ENCODE peak calls at places on chromosomes 5 and 9, in six cellular contexts. One of them, this sample, is unnamed. For H3K4me1, the result is how much of the 10 kb centered on the place peaks cover.

GRCh38 chr5:1343931-1344901 is 683 bp downstream of the CLPTM1L start:
- DNase-seq in cardiac muscle cell: peak
- DNase-seq in right atrium auricular region: no peak
- DNase-seq in colonic mucosa: no peak
- DNase-seq in stomach: no peak
- DNase-seq in HCT116: no peak
- DNase-seq in this sample: peak

GRCh38 chr9:35733109-35733541 is 659 bp downstream of the CREB3 start:
- DNase-seq in colonic mucosa: peak
- DNase-seq in right atrium auricular region: no peak
- DNase-seq in stomach: no peak
- DNase-seq in HCT116: peak
- DNase-seq in cardiac muscle cell: peak
- DNase-seq in this sample: peak

GRCh38 chr5:5511904-5512416 is 89.5 kb downstream of the ICE1 start:
- DNase-seq in cardiac muscle cell: no peak
- DNase-seq in stomach: no peak
- DNase-seq in HCT116: no peak
- DNase-seq in colonic mucosa: no peak
- DNase-seq in right atrium auricular region: no peak
- DNase-seq in this sample: no peak

GRCh38 chr5:135216813-135217154 is 182.2 kb downstream of the MACROH2A1 start:
- DNase-seq in stomach: no peak
- DNase-seq in HCT116: no peak
- DNase-seq in colonic mucosa: no peak
- DNase-seq in cardiac muscle cell: no peak
- DNase-seq in right atrium auricular region: no peak
- DNase-seq in this sample: no peak

GRCh38 chr5:93313672-93314071 is 267.3 kb downstream of the NR2F1-AS1 start:
- DNase-seq in colonic mucosa: no peak
- DNase-seq in HCT116: no peak
- DNase-seq in stomach: no peak
- DNase-seq in right atrium auricular region: no peak
- DNase-seq in cardiac muscle cell: no peak
- DNase-seq in this sample: no peak

GRCh38 chr5:170220196-170220595 is 12.6 kb upstream of the C5orf58 start:
- DNase-seq in HCT116: no peak
- DNase-seq in cardiac muscle cell: no peak
- DNase-seq in colonic mucosa: no peak
- DNase-seq in right atrium auricular region: no peak
- DNase-seq in stomach: no peak
- DNase-seq in this sample: no peak

GRCh38 chr9:126317513-126317912 is 9.1 kb upstream of the MVB12B start:
- DNase-seq in HCT116: no peak
- DNase-seq in colonic mucosa: peak
- DNase-seq in stomach: no peak
- DNase-seq in cardiac muscle cell: no peak
- DNase-seq in right atrium auricular region: no peak
- DNase-seq in this sample: peak

GRCh38 chr9:90169490-90169889 is 473.1 kb downstream of the DIRAS2 start:
- DNase-seq in colonic mucosa: no peak
- DNase-seq in right atrium auricular region: no peak
- DNase-seq in HCT116: no peak
- DNase-seq in cardiac muscle cell: peak
- DNase-seq in stomach: no peak
- DNase-seq in this sample: no peak

GRCh38 chr9:115000217-115000639 is 69.8 kb upstream of the TNFSF8 start:
- DNase-seq in colonic mucosa: no peak
- DNase-seq in stomach: no peak
- DNase-seq in HCT116: no peak
- DNase-seq in cardiac muscle cell: no peak
- DNase-seq in right atrium auricular region: no peak
- DNase-seq in this sample: no peak

GRCh38 chr5:32055891-32056866 is 117.9 kb downstream of the GOLPH3 start:
- DNase-seq in stomach: no peak
- DNase-seq in right atrium auricular region: no peak
- DNase-seq in cardiac muscle cell: peak
- DNase-seq in HCT116: no peak
- DNase-seq in colonic mucosa: no peak
- DNase-seq in this sample: no peak

GRCh38 chr9:82117025-82117424 is 128.5 kb downstream of the SPATA31D1 start:
- DNase-seq in cardiac muscle cell: no peak
- DNase-seq in HCT116: no peak
- DNase-seq in right atrium auricular region: no peak
- DNase-seq in stomach: no peak
- DNase-seq in colonic mucosa: no peak
- DNase-seq in this sample: no peak

GRCh38 chr5:91136271-91136670 is 246.8 kb downstream of the ARRDC3 start:
- DNase-seq in cardiac muscle cell: no peak
- DNase-seq in colonic mucosa: no peak
- DNase-seq in stomach: no peak
- DNase-seq in right atrium auricular region: no peak
- DNase-seq in HCT116: peak
- DNase-seq in this sample: no peak

GRCh38 chr5:65722575-65723424 is 795 bp downstream of the NLN start:
- DNase-seq in stomach: no peak
- DNase-seq in colonic mucosa: peak
- DNase-seq in cardiac muscle cell: peak
- DNase-seq in HCT116: peak
- DNase-seq in right atrium auricular region: no peak
- DNase-seq in this sample: peak

GRCh38 chr9:104800068-104800785 is 36.3 kb downstream of the NIPSNAP3B start:
- DNase-seq in cardiac muscle cell: no peak
- DNase-seq in right atrium auricular region: no peak
- DNase-seq in stomach: no peak
- DNase-seq in colonic mucosa: no peak
- DNase-seq in HCT116: no peak
- DNase-seq in this sample: no peak

GRCh38 chr9:5858833-5859232 is 25.9 kb upstream of the ERMP1 start:
- DNase-seq in colonic mucosa: no peak
- DNase-seq in right atrium auricular region: no peak
- DNase-seq in cardiac muscle cell: no peak
- DNase-seq in HCT116: no peak
- DNase-seq in stomach: no peak
- DNase-seq in this sample: no peak

GRCh38 chr9:80204054-80204453 is 632.3 kb downstream of the TLE4 start:
- DNase-seq in HCT116: no peak
- DNase-seq in cardiac muscle cell: no peak
- DNase-seq in stomach: no peak
- DNase-seq in right atrium auricular region: no peak
- DNase-seq in colonic mucosa: no peak
- DNase-seq in this sample: no peak

GRCh38 chr5:1171340-1171941 is 30.0 kb upstream of the SLC6A19 start:
- DNase-seq in HCT116: no peak
- DNase-seq in colonic mucosa: no peak
- DNase-seq in right atrium auricular region: no peak
- DNase-seq in stomach: no peak
- DNase-seq in cardiac muscle cell: no peak
- DNase-seq in this sample: no peak

GRCh38 chr5:42641321-42642005 is 115.2 kb upstream of the CCDC152 start:
- DNase-seq in stomach: no peak
- DNase-seq in right atrium auricular region: no peak
- DNase-seq in colonic mucosa: no peak
- DNase-seq in HCT116: no peak
- DNase-seq in cardiac muscle cell: no peak
- DNase-seq in this sample: no peak

GRCh38 chr5:109691248-109691574 is 1.5 kb downstream of the MAN2A1 start:
- DNase-seq in stomach: no peak
- DNase-seq in right atrium auricular region: no peak
- DNase-seq in colonic mucosa: no peak
- DNase-seq in cardiac muscle cell: no peak
- DNase-seq in HCT116: no peak
- DNase-seq in this sample: no peak
- TF ChIP-seq CTCF in stomach: no peak
- TF ChIP-seq CTCF in right atrium auricular region: peak
- TF ChIP-seq CTCF in colonic mucosa: no peak
- TF ChIP-seq CTCF in cardiac muscle cell: no peak
- TF ChIP-seq CTCF in HCT116: peak
- TF ChIP-seq CTCF in this sample: no peak

DNA sequence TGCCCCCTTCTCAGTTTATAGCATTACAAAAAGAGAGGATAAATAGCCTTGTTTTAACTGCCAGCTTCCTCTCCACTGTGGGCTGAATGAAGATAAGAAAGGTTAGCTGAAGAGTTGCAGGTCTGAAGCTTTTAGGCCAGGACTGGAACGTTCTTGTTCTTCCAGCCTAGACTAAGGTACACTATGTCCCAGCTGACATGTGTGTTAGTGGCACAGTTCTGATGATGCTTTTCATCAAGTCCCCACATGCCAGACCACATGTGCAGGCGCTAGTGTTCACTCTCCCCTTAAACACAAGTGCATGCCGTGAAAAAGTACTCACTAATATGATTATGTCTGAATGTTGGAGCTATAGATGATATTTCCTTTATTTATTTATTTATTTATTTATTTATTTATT is 40.7 kb downstream of the STXBP1 start:
- DNase-seq in cardiac muscle cell: no peak
- DNase-seq in HCT116: no peak
- DNase-seq in right atrium auricular region: no peak
- DNase-seq in stomach: no peak
- DNase-seq in colonic mucosa: no peak
- DNase-seq in this sample: no peak
- H3K4me1 ChIP-seq in cardiac muscle cell: under half
- H3K4me1 ChIP-seq in HCT116: under half
- H3K4me1 ChIP-seq in right atrium auricular region: under half
- H3K4me1 ChIP-seq in stomach: under half
- H3K4me1 ChIP-seq in colonic mucosa: under half
- H3K4me1 ChIP-seq in this sample: under half

GRCh38 chr5:137758719-137759312 is 4.7 kb upstream of the HNRNPA0 start:
- DNase-seq in HCT116: no peak
- DNase-seq in colonic mucosa: no peak
- DNase-seq in stomach: no peak
- DNase-seq in cardiac muscle cell: no peak
- DNase-seq in right atrium auricular region: no peak
- DNase-seq in this sample: no peak

GRCh38 chr5:137758121-137758520 is 4.0 kb upstream of the HNRNPA0 start:
- DNase-seq in HCT116: no peak
- DNase-seq in cardiac muscle cell: no peak
- DNase-seq in colonic mucosa: no peak
- DNase-seq in right atrium auricular region: no peak
- DNase-seq in stomach: no peak
- DNase-seq in this sample: no peak

GRCh38 chr5:137761020-137761516 is 6.9 kb upstream of the HNRNPA0 start:
- DNase-seq in cardiac muscle cell: no peak
- DNase-seq in colonic mucosa: no peak
- DNase-seq in stomach: no peak
- DNase-seq in right atrium auricular region: no peak
- DNase-seq in HCT116: no peak
- DNase-seq in this sample: no peak

GRCh38 chr5:137760294-137761019 is 6.3 kb upstream of the HNRNPA0 start:
- DNase-seq in right atrium auricular region: no peak
- DNase-seq in stomach: no peak
- DNase-seq in cardiac muscle cell: no peak
- DNase-seq in colonic mucosa: no peak
- DNase-seq in HCT116: no peak
- DNase-seq in this sample: no peak

GRCh38 chr5:137761560-137761959 is 7.4 kb upstream of the HNRNPA0 start:
- DNase-seq in stomach: no peak
- DNase-seq in HCT116: no peak
- DNase-seq in right atrium auricular region: no peak
- DNase-seq in cardiac muscle cell: no peak
- DNase-seq in colonic mucosa: no peak
- DNase-seq in this sample: no peak
- TF ChIP-seq CTCF in stomach: no peak
- TF ChIP-seq CTCF in HCT116: no peak
- TF ChIP-seq CTCF in right atrium auricular region: no peak
- TF ChIP-seq CTCF in cardiac muscle cell: no peak
- TF ChIP-seq CTCF in colonic mucosa: no peak
- TF ChIP-seq CTCF in this sample: no peak

DNA sequence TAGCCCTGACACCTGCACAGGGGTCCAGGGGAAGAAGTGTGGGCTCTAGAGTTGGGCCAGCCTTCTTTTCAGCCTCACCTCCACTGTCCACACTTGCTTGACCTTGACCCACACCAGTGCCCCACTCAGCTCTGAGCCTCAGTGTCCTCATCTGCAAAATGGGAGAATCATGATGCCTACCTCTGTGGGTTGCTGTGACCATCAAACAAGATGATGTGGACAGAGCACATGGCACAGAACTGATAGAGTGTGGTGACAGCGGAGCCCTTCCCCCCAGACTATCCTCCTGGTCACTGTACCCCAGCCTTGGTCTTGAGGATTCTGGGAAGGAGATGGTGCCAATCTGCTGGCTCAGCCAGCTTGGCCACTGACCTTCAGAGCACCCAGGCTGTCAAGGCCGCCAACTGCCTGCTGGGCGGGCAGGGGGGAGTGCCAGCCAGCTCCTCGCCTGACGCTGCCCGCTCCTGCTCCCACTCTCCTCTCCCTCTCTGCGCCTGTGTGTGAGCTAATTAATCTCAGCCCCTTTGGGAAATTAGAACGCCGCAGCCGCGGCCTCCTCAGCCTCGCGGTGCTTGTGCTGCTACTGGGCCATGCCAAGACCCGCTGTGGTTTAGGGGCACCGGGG is 16.7 kb downstream of the CXXC5 start:
- DNase-seq in right atrium auricular region: no peak
- DNase-seq in HCT116: no peak
- DNase-seq in stomach: no peak
- DNase-seq in cardiac muscle cell: no peak
- DNase-seq in colonic mucosa: no peak
- DNase-seq in this sample: no peak
- H3K4me1 ChIP-seq in right atrium auricular region: half or more
- H3K4me1 ChIP-seq in HCT116: half or more
- H3K4me1 ChIP-seq in stomach: half or more
- H3K4me1 ChIP-seq in cardiac muscle cell: under half
- H3K4me1 ChIP-seq in colonic mucosa: under half
- H3K4me1 ChIP-seq in this sample: under half

GRCh38 chr9:97283768-97284167 is 23.7 kb upstream of the CCDC180 start:
- DNase-seq in cardiac muscle cell: no peak
- DNase-seq in right atrium auricular region: no peak
- DNase-seq in HCT116: no peak
- DNase-seq in colonic mucosa: no peak
- DNase-seq in stomach: no peak
- DNase-seq in this sample: no peak

GRCh38 chr9:97280755-97281330 is 26.6 kb upstream of the CCDC180 start:
- DNase-seq in stomach: no peak
- DNase-seq in colonic mucosa: no peak
- DNase-seq in right atrium auricular region: no peak
- DNase-seq in HCT116: no peak
- DNase-seq in cardiac muscle cell: no peak
- DNase-seq in this sample: no peak

DNA sequence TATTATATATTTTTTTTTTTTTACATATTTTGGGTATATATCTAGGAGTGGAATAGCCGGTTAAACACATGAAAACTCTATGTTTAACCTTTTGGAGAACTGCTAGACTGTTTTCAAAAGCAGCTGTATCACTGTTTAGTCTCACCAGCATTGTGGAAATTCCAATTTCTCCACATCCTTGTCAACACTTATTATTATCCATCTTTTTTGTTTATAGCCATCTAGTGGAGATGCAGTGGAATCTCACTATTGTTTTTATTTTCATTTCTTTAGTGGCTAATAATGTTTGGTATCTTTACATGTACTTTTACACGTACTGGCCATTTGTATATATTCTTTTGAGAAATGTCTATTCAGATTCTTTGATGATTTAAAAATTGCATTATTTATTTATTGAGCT is 22.7 kb upstream of the CCDC180 start:
- DNase-seq in HCT116: no peak
- DNase-seq in cardiac muscle cell: no peak
- DNase-seq in colonic mucosa: no peak
- DNase-seq in stomach: no peak
- DNase-seq in right atrium auricular region: no peak
- DNase-seq in this sample: no peak
- TF ChIP-seq CTCF in HCT116: peak
- TF ChIP-seq CTCF in cardiac muscle cell: no peak
- TF ChIP-seq CTCF in colonic mucosa: no peak
- TF ChIP-seq CTCF in stomach: no peak
- TF ChIP-seq CTCF in right atrium auricular region: no peak
- TF ChIP-seq CTCF in this sample: no peak

GRCh38 chr9:133687856-133688761 is 50.0 kb downstream of the SARDH start:
- DNase-seq in HCT116: no peak
- DNase-seq in cardiac muscle cell: no peak
- DNase-seq in colonic mucosa: no peak
- DNase-seq in stomach: no peak
- DNase-seq in right atrium auricular region: no peak
- DNase-seq in this sample: peak
- H3K4me1 ChIP-seq in HCT116: under half
- H3K4me1 ChIP-seq in cardiac muscle cell: under half
- H3K4me1 ChIP-seq in colonic mucosa: under half
- H3K4me1 ChIP-seq in stomach: under half
- H3K4me1 ChIP-seq in right atrium auricular region: under half
- H3K4me1 ChIP-seq in this sample: under half

This sample was measured in mucosa of descending colon.